ENCODE peak calls at places on chromosomes 13 and 19, in five cellular contexts. K is right cardiac atrium; L is aorta; D is stomach; U is activated CD4-positive, alpha-beta memory T cell treated with anti-CD3 and anti-CD28 coated beads for 36 hours. C is an unnamed sample.

GRCh38 chr19:11404588-11405258 is 14.4 kb downstream of the RGL3 start:
- DNase-seq in K (no peak), L (no peak), D (no peak), U (no peak), C (no peak)

GRCh38 chr13:98780451-98780850 is 28.0 kb upstream of the SLC15A1 start:
- DNase-seq in K (no peak), L (no peak), D (no peak), U (no peak), C (no peak)

GRCh38 chr19:48696353-48697010 is 711 bp downstream of the FUT2 start:
- DNase-seq in K (peak), L (no peak), D (peak), U (no peak), C (no peak)

GRCh38 chr19:37309834-37310575 is 60.9 kb upstream of the ZNF527 start:
- DNase-seq in K (no peak), L (no peak), D (no peak), U (peak), C (no peak)

GRCh38 chr19:18848860-18849661 is 17.3 kb downstream of the UPF1 start:
- DNase-seq in K (peak), L (peak), D (no peak), U (peak), C (peak)

GRCh38 chr19:55099557-55100506 is 17.6 kb downstream of the PPP1R12C start:
- DNase-seq in K (no peak), L (peak), D (no peak), U (no peak), C (peak)

GRCh38 chr13:36088463-36088862 is 42.7 kb downstream of the DCLK1 start:
- DNase-seq in K (no peak), L (no peak), D (no peak), U (no peak), C (no peak)

GRCh38 chr13:75222031-75222430 is 259.9 kb downstream of the TBC1D4 start:
- DNase-seq in K (peak), L (no peak), D (no peak), U (no peak), C (no peak)

GRCh38 chr13:75061909-75062308 is 420.1 kb downstream of the TBC1D4 start:
- DNase-seq in K (no peak), L (no peak), D (no peak), U (no peak), C (no peak)

GRCh38 chr19:13212759-13213330 is 62.6 kb downstream of the IER2 start:
- DNase-seq in K (peak), L (peak), D (peak), U (peak), C (peak)

GRCh38 chr13:78576266-78576665 is 27.1 kb downstream of the POU4F1 start:
- DNase-seq in K (no peak), L (no peak), D (no peak), U (no peak), C (no peak)

GRCh38 chr19:21463449-21464105 is 41.8 kb upstream of the ZNF429 start:
- DNase-seq in K (no peak), L (peak), D (peak), U (peak), C (peak)

GRCh38 chr13:76148374-76148773 is 512.2 kb downstream of the LMO7 start:
- DNase-seq in K (no peak), L (no peak), D (no peak), U (no peak), C (no peak)

GRCh38 chr13:66657165-66657895 is 572.8 kb downstream of the PCDH9 start:
- DNase-seq in K (peak), L (no peak), D (peak), U (no peak), C (peak)

GRCh38 chr13:107370036-107370785 is 802.3 kb upstream of the ARGLU1 start:
- DNase-seq in K (no peak), L (no peak), D (no peak), U (no peak), C (no peak)

GRCh38 chr19:10027158-10027997 is 14.1 kb downstream of the RDH8 start:
- DNase-seq in K (peak), L (peak), D (peak), U (peak), C (peak)

GRCh38 chr13:48586591-48587103 is 53.8 kb upstream of the RCBTB2 start:
- DNase-seq in K (peak), L (peak), D (peak), U (no peak), C (no peak)

GRCh38 chr13:45749026-45749759 is 47.1 kb downstream of the CBY2 start:
- DNase-seq in K (peak), L (no peak), D (no peak), U (no peak), C (no peak)

GRCh38 chr19:42441047-42441440 is 1.7 kb downstream of the CXCL17 start:
- DNase-seq in K (no peak), L (no peak), D (peak), U (no peak), C (no peak)

GRCh38 chr19:49672131-49672919 is 4.7 kb upstream of the PRMT1 start:
- DNase-seq in K (peak), L (peak), D (peak), U (peak), C (peak)

GRCh38 chr13:51626749-51627148 is 42.5 kb downstream of the WDFY2 start:
- DNase-seq in K (no peak), L (no peak), D (peak), U (no peak), C (peak)

GRCh38 chr13:27358420-27358819 is 66.0 kb upstream of the GTF3A start:
- DNase-seq in K (no peak), L (no peak), D (no peak), U (no peak), C (no peak)

GRCh38 chr13:73096173-73097117 is 37.6 kb downstream of the KLF5 start:
- DNase-seq in K (no peak), L (no peak), D (no peak), U (no peak), C (no peak)

GRCh38 chr19:39531834-39532232 is 819 bp downstream of the EID2B start:
- DNase-seq in K (no peak), L (no peak), D (no peak), U (no peak), C (no peak)

GRCh38 chr19:10238172-10238783 is 7.1 kb upstream of the S1PR2 start:
- DNase-seq in K (peak), L (peak), D (peak), U (no peak), C (peak)

GRCh38 chr13:98576215-98576945 is 527 bp downstream of the STK24 start:
- DNase-seq in K (peak), L (peak), D (peak), U (peak), C (peak)

GRCh38 chr13:98981596-98982195 is 3.8 kb upstream of the DOCK9 start:
- DNase-seq in K (no peak), L (no peak), D (no peak), U (peak), C (no peak)